ENCODE peak calls at places on chromosomes 16 and 17, in five cellular contexts. X, J, Y, D and L are unnamed samples.

GRCh38 chr17:78601577-78602190 is 24.5 kb upstream of the DNAH17 start:
- DNase-seq in X (no peak), J (no peak), Y (no peak), D (no peak), L (no peak)

GRCh38 chr17:6599364-6599763 is 41.1 kb downstream of the KIAA0753 start:
- DNase-seq in X (no peak), J (no peak), Y (no peak), D (no peak), L (no peak)

GRCh38 chr17:54860617-54861468 is 39.8 kb upstream of the TOM1L1 start:
- DNase-seq in X (no peak), J (no peak), Y (no peak), D (no peak), L (no peak)

GRCh38 chr17:48198950-48199541 is 91.5 kb downstream of the SNX11 start:
- DNase-seq in X (no peak), J (peak), Y (no peak), D (no peak), L (peak)

GRCh38 chr16:30953511-30954124 is 3.9 kb upstream of the SETD1A start:
- DNase-seq in X (peak), J (peak), Y (peak), D (peak), L (no peak)

GRCh38 chr17:51707216-51707615 is 446.9 kb downstream of the UTP18 start:
- DNase-seq in X (no peak), J (no peak), Y (no peak), D (no peak), L (no peak)

GRCh38 chr16:28826141-28826540 is 3.3 kb downstream of the ATXN2L start:
- DNase-seq in X (no peak), J (no peak), Y (no peak), D (no peak), L (no peak)

GRCh38 chr17:68085751-68086445 is 50.4 kb downstream of the KPNA2 start:
- DNase-seq in X (no peak), J (no peak), Y (no peak), D (no peak), L (peak)

GRCh38 chr17:70096861-70097260 is 21.8 kb downstream of the KCNJ16 start:
- DNase-seq in X (no peak), J (no peak), Y (no peak), D (no peak), L (no peak)